ENCODE peak calls at places on chromosomes 7 and 10, in seven cellular contexts. One of them, this sample, is unnamed.

GRCh38 chr7:18356195-18356645 is 139.3 kb upstream of the HDAC9 start:
- DNase-seq in CD8-positive, alpha-beta memory T cell: no peak
- DNase-seq in body of pancreas: no peak
- DNase-seq in occipital lobe: no peak
- DNase-seq in EL: peak
- DNase-seq in fibroblast of mammary gland: peak
- DNase-seq in LoVo: peak
- DNase-seq in this sample: no peak

GRCh38 chr10:58570307-58570723 is 57.6 kb downstream of the BICC1 start:
- DNase-seq in fibroblast of mammary gland: peak
- DNase-seq in CD8-positive, alpha-beta memory T cell: no peak
- DNase-seq in LoVo: no peak
- DNase-seq in EL: no peak
- DNase-seq in body of pancreas: no peak
- DNase-seq in occipital lobe: no peak
- DNase-seq in this sample: no peak

GRCh38 chr10:26887611-26888215 is 27.0 kb upstream of the ABI1 start:
- DNase-seq in EL: peak
- DNase-seq in LoVo: no peak
- DNase-seq in fibroblast of mammary gland: peak
- DNase-seq in occipital lobe: no peak
- DNase-seq in body of pancreas: no peak
- DNase-seq in CD8-positive, alpha-beta memory T cell: no peak
- DNase-seq in this sample: no peak

GRCh38 chr7:32490127-32490796 is at the start of gene LSM5:
- DNase-seq in LoVo: peak
- DNase-seq in fibroblast of mammary gland: peak
- DNase-seq in body of pancreas: peak
- DNase-seq in CD8-positive, alpha-beta memory T cell: peak
- DNase-seq in occipital lobe: peak
- DNase-seq in EL: peak
- DNase-seq in this sample: peak

GRCh38 chr10:12965571-12965970 is 35.9 kb downstream of the CCDC3 start:
- DNase-seq in EL: peak
- DNase-seq in LoVo: no peak
- DNase-seq in fibroblast of mammary gland: peak
- DNase-seq in occipital lobe: no peak
- DNase-seq in CD8-positive, alpha-beta memory T cell: no peak
- DNase-seq in body of pancreas: no peak
- DNase-seq in this sample: no peak

GRCh38 chr10:659710-660141 is 29.7 kb downstream of the DIP2C start:
- DNase-seq in body of pancreas: peak
- DNase-seq in occipital lobe: no peak
- DNase-seq in EL: peak
- DNase-seq in LoVo: no peak
- DNase-seq in CD8-positive, alpha-beta memory T cell: no peak
- DNase-seq in fibroblast of mammary gland: peak
- DNase-seq in this sample: no peak

GRCh38 chr10:124043310-124044142 is 49.9 kb downstream of the CHST15 start:
- DNase-seq in occipital lobe: no peak
- DNase-seq in body of pancreas: no peak
- DNase-seq in fibroblast of mammary gland: no peak
- DNase-seq in LoVo: no peak
- DNase-seq in CD8-positive, alpha-beta memory T cell: no peak
- DNase-seq in EL: no peak
- DNase-seq in this sample: no peak

GRCh38 chr10:68099736-68100135 is 9.6 kb upstream of the MYPN start:
- DNase-seq in LoVo: no peak
- DNase-seq in CD8-positive, alpha-beta memory T cell: no peak
- DNase-seq in body of pancreas: no peak
- DNase-seq in fibroblast of mammary gland: peak
- DNase-seq in occipital lobe: no peak
- DNase-seq in EL: peak
- DNase-seq in this sample: no peak

GRCh38 chr7:28211006-28211405 is 30.4 kb upstream of the JAZF1 start:
- DNase-seq in CD8-positive, alpha-beta memory T cell: no peak
- DNase-seq in occipital lobe: no peak
- DNase-seq in fibroblast of mammary gland: no peak
- DNase-seq in body of pancreas: no peak
- DNase-seq in LoVo: no peak
- DNase-seq in EL: no peak
- DNase-seq in this sample: no peak

GRCh38 chr7:12031638-12032037 is 179.5 kb upstream of the TMEM106B start:
- DNase-seq in fibroblast of mammary gland: peak
- DNase-seq in body of pancreas: no peak
- DNase-seq in occipital lobe: no peak
- DNase-seq in EL: peak
- DNase-seq in CD8-positive, alpha-beta memory T cell: no peak
- DNase-seq in LoVo: peak
- DNase-seq in this sample: no peak

GRCh38 chr10:27319752-27320561 is 79.4 kb upstream of the ACBD5 start:
- DNase-seq in fibroblast of mammary gland: peak
- DNase-seq in EL: peak
- DNase-seq in CD8-positive, alpha-beta memory T cell: no peak
- DNase-seq in body of pancreas: peak
- DNase-seq in LoVo: peak
- DNase-seq in occipital lobe: peak
- DNase-seq in this sample: no peak